ENCODE peak calls at places on chromosomes 1 and 21, in eight cellular contexts. M is pancreas; I is GM23248; E is CD8-positive, alpha-beta memory T cell; N is effector memory CD4-positive, alpha-beta T cell; S is AG04450; P is ovary; H is cardiac muscle cell. A is an unnamed sample.

GRCh38 chr1:43363283-43363934 is 4.4 kb downstream of the ELOVL1 start:
- DNase-seq in M (no peak), I (no peak), E (no peak), N (no peak), S (no peak), P (no peak), H (no peak), A (no peak)

GRCh38 chr1:48572632-48573258 is 100.7 kb upstream of the SPATA6 start:
- DNase-seq in M (peak; percentile 61), I (peak; percentile 55), E (no peak), N (no peak), S (no peak), P (peak; percentile 45), H (peak; percentile 68), A (no peak)

GRCh38 chr1:210464519-210465039 is 135.9 kb downstream of the HHAT start:
- DNase-seq in M (no peak), I (peak; percentile 14), E (no peak), N (no peak), S (no peak), P (no peak), H (no peak), A (no peak)

GRCh38 chr1:243525085-243525487 is 269.2 kb downstream of the SDCCAG8 start:
- DNase-seq in M (no peak), I (peak; percentile 85), E (no peak), N (no peak), S (peak; percentile 38), P (no peak), H (peak; percentile 61), A (no peak)

GRCh38 chr1:205939690-205940330 is 3.4 kb downstream of the SLC26A9 start:
- DNase-seq in M (no peak), I (no peak), E (no peak), N (no peak), S (no peak), P (no peak), H (no peak), A (no peak)

GRCh38 chr1:210715072-210715471 is 386.4 kb downstream of the HHAT start:
- DNase-seq in M (no peak), I (no peak), E (no peak), N (no peak), S (no peak), P (no peak), H (no peak), A (no peak)

GRCh38 chr1:236809133-236809532 is 14.0 kb downstream of the MTR start:
- DNase-seq in M (no peak), I (no peak), E (no peak), N (no peak), S (no peak), P (no peak), H (peak; percentile 4), A (no peak)

GRCh38 chr1:62237361-62237760 is 42.7 kb downstream of the L1TD1 start:
- DNase-seq in M (no peak), I (peak; percentile 54), E (no peak), N (no peak), S (no peak), P (no peak), H (no peak), A (no peak)

GRCh38 chr1:25586181-25586588 is 30.4 kb upstream of the MAN1C1 start:
- DNase-seq in M (no peak), I (no peak), E (no peak), N (no peak), S (no peak), P (no peak), H (no peak), A (no peak)

GRCh38 chr1:241440904-241441303 is 78.7 kb downstream of the FH start:
- DNase-seq in M (no peak), I (no peak), E (no peak), N (no peak), S (no peak), P (no peak), H (no peak), A (no peak)

GRCh38 chr1:225866981-225867380 is 15.2 kb downstream of the TMEM63A start:
- DNase-seq in M (no peak), I (no peak), E (no peak), N (no peak), S (no peak), P (no peak), H (no peak), A (no peak)

GRCh38 chr1:225862581-225862950 is 19.6 kb downstream of the TMEM63A start:
- DNase-seq in M (no peak), I (no peak), E (no peak), N (no peak), S (no peak), P (no peak), H (no peak), A (no peak)

GRCh38 chr1:225866061-225866844 is 15.9 kb downstream of the TMEM63A start:
- DNase-seq in M (no peak), I (peak; percentile 52), E (peak; percentile 50), N (peak; percentile 69), S (peak; percentile 30), P (no peak), H (peak; percentile 85), A (peak; percentile 57)

GRCh38 chr1:225863167-225863566 is 19.0 kb downstream of the TMEM63A start:
- DNase-seq in M (no peak), I (no peak), E (no peak), N (no peak), S (no peak), P (no peak), H (peak; percentile 39), A (no peak)

DNA sequence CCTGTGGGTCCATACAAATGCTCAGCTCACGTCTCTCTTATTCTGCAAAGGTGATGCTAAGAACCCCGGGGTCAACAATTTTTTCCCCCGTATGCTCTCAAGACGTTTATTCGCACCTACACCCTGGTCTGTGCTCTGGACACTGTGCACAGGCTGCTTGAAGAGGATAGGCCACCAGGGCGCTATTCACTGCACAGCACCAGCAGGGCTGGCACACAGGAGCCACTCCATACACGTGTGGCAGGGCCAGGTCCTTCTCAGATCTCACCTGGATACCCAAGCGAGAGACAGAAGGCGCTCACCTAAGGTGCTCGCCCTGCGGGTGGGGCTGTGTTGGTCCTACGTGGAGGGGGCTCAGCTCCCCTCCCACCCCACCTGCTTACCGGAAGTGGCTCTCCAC is 16.7 kb downstream of the TMEM63A start:
- DNase-seq in M (no peak), I (no peak), E (no peak), N (no peak), S (no peak), P (no peak), H (no peak), A (no peak)
- H3K27ac ChIP-seq in M (no peak overlapping the region), I (no peak overlapping the region), E (no peak overlapping the region), N (peak overlapping the region; percentile 59), S (peak overlapping the region; percentile 31), P (no peak overlapping the region), H (no peak overlapping the region), A (peak overlapping the region; percentile 27)

GRCh38 chr1:108933944-108934343 is 29.3 kb downstream of the CLCC1 start:
- DNase-seq in M (no peak), I (no peak), E (no peak), N (no peak), S (no peak), P (no peak), H (no peak), A (no peak)

DNA sequence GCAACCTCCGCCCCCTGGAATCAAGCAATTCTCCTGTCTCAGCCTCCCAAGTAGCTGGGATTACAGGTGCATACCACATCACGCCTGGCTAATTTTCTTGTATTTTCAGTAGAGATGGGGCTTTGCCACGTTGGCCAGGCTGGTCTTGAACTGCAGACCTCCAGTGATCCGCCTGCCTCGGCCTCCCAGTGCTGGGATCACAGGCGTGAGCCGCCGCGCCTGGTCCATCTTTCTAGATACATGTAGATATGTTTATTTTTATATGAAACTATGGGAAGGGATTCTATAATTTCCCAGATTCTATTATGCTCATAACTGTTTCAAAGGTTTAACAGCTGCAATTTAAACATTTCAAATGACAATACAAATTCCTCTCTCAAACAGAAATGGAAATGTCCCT is 27.1 kb downstream of the CLCC1 start:
- DNase-seq in M (no peak), I (no peak), E (no peak), N (no peak), S (no peak), P (no peak), H (no peak), A (no peak)
- H3K4me3 ChIP-seq in M (no peak overlapping the region), I (no peak overlapping the region), E (no peak overlapping the region), N (no peak overlapping the region), S (no peak overlapping the region), P (no peak overlapping the region), H (no peak overlapping the region), A (no peak overlapping the region)

GRCh38 chr21:25368531-25368930 is 238.8 kb downstream of the MRPL39 start:
- DNase-seq in M (no peak), I (no peak), E (no peak), N (no peak), S (no peak), P (no peak), H (no peak), A (no peak)
- H3K9me3 ChIP-seq in M (no peaks in the 10 kb centered on the region), I (no peaks in the 10 kb centered on the region), E (no peaks in the 10 kb centered on the region), N (no peaks in the 10 kb centered on the region), S (peaks cover 4% of the 10 kb centered on the region), P (no peaks in the 10 kb centered on the region), H (no peaks in the 10 kb centered on the region), A (no peaks in the 10 kb centered on the region)

GRCh38 chr1:67580671-67581403 is 104.2 kb upstream of the GADD45A start:
- DNase-seq in M (no peak), I (no peak), E (no peak), N (no peak), S (no peak), P (no peak), H (no peak), A (no peak)

GRCh38 chr1:67583462-67583950 is 101.5 kb upstream of the GADD45A start:
- DNase-seq in M (no peak), I (no peak), E (no peak), N (no peak), S (no peak), P (peak; percentile 38), H (peak; percentile 78), A (no peak)

GRCh38 chr1:67579623-67580394 is 105.2 kb upstream of the GADD45A start:
- DNase-seq in M (no peak), I (no peak), E (no peak), N (no peak), S (no peak), P (no peak), H (no peak), A (no peak)

GRCh38 chr1:67584938-67585337 is 100.1 kb upstream of the GADD45A start:
- DNase-seq in M (no peak), I (no peak), E (no peak), N (no peak), S (no peak), P (no peak), H (no peak), A (no peak)

DNA sequence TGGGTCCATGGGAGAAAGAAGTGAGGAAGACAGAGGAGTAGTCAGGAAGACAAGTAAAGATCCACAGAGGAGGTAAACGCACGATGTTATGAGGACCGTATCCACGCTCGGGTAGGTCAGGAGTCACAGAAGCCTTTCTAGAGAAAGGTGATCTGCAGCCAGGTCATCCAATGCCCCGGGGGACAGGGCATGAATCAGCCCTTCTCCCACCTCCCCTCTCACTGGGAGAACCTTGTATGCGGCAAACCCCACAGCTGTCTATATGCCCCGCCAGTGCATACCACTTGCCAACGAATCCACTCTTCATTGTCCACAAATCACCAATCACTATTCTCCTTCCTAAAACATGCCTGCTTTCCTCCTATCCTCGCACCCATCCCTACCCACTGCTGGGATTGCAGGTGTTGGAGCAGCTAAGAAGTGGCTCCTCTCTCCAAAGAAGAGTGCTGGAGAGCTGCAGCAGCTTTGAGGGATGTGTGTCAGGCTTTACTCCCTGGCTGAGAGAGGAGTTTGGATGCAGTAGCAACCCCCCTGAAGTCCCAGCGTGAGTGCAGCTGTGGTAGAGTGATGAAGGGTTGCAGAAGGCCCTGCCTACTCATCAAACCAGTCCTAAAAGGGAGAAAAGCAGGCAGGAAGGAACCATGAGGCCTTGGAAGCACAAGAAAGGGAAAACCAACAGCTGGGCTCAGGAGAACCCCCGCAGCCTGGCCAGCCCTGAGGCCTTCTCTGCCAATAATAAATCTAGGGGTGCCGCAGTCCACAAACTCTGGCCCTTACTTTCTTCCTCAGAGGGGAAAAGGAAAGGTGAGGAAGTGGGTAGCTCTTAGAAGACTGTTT is 102.2 kb upstream of the GADD45A start:
- DNase-seq in M (no peak), I (no peak), E (no peak), N (no peak), S (no peak), P (peak; percentile 41), H (peak; percentile 51), A (no peak)
- H3K27ac ChIP-seq in M (no peak overlapping the region), I (no peak overlapping the region), E (no peak overlapping the region), N (no peak overlapping the region), S (peak overlapping the region; percentile 31), P (peak overlapping the region; percentile 70), H (peak overlapping the region; percentile 7), A (no peak overlapping the region)

A was measured in CD8-positive, alpha-beta T cell.